ENCODE peak calls at places on chromosomes 3 and 15, in seven cellular contexts. G, D, H, O, B, S and F are unnamed samples.

GRCh38 chr3:137105277-137105977 is 147.6 kb downstream of the IL20RB start:
- DNase-seq in G (peak; percentile 29), D (no peak), H (peak; percentile 87), O (no peak), B (no peak), S (no peak), F (no peak)

GRCh38 chr3:19711160-19711782 is 222.7 kb downstream of the EFHB start:
- DNase-seq in G (no peak), D (no peak), H (no peak), O (no peak), B (no peak), S (no peak), F (no peak)

GRCh38 chr3:138862924-138863775 is 28.4 kb upstream of the PIK3CB start:
- DNase-seq in G (peak; percentile 88), D (no peak), H (peak; percentile 80), O (no peak), B (no peak), S (no peak), F (no peak)

GRCh38 chr15:62509395-62509973 is 344.4 kb upstream of the C2CD4B start:
- DNase-seq in G (no peak), D (no peak), H (no peak), O (no peak), B (no peak), S (no peak), F (no peak)

GRCh38 chr3:48656841-48657281 is 5.8 kb downstream of the CELSR3 start:
- DNase-seq in G (no peak), D (no peak), H (no peak), O (no peak), B (no peak), S (no peak), F (peak; percentile 11)

GRCh38 chr3:24454862-24455261 is 39.8 kb downstream of the THRB start:
- DNase-seq in G (no peak), D (no peak), H (no peak), O (no peak), B (no peak), S (no peak), F (no peak)

GRCh38 chr3:177468331-177468730 is 271.0 kb upstream of the TBL1XR1 start:
- DNase-seq in G (no peak), D (peak; percentile 49), H (peak; percentile 85), O (peak; percentile 25), B (no peak), S (no peak), F (no peak)

GRCh38 chr15:95981209-95981608 is 349.3 kb upstream of the NR2F2 start:
- DNase-seq in G (no peak), D (no peak), H (no peak), O (no peak), B (no peak), S (no peak), F (no peak)

GRCh38 chr15:28943611-28944230 is 57.9 kb downstream of the APBA2 start:
- DNase-seq in G (no peak), D (no peak), H (no peak), O (no peak), B (no peak), S (no peak), F (no peak)

GRCh38 chr3:8416965-8417364 is 84.7 kb upstream of the LMCD1 start:
- DNase-seq in G (no peak), D (no peak), H (peak; percentile 26), O (no peak), B (peak; percentile 73), S (peak; percentile 28), F (no peak)

GRCh38 chr3:40109641-40110490 is 199.6 kb upstream of the EIF1B start:
- DNase-seq in G (no peak), D (no peak), H (peak; percentile 73), O (no peak), B (no peak), S (no peak), F (no peak)

GRCh38 chr3:42525212-42525611 is 22.8 kb downstream of the VIPR1 start:
- DNase-seq in G (no peak), D (no peak), H (no peak), O (no peak), B (no peak), S (no peak), F (no peak)
- H3K4me1 ChIP-seq in G (no peaks in the 10 kb centered on the region), D (peaks cover 59% of the 10 kb centered on the region), H (no peaks in the 10 kb centered on the region), O (peaks cover 9% of the 10 kb centered on the region), B (peaks cover 5% of the 10 kb centered on the region), S (no peaks in the 10 kb centered on the region), F (peaks cover 56% of the 10 kb centered on the region)

GRCh38 chr3:58001979-58002378 is 6.2 kb upstream of the FLNB start:
- DNase-seq in G (no peak), D (no peak), H (peak; percentile 68), O (no peak), B (no peak), S (no peak), F (no peak)
- H3K4me1 ChIP-seq in G (peaks cover 56% of the 10 kb centered on the region), D (peaks cover 7% of the 10 kb centered on the region), H (peaks cover 25% of the 10 kb centered on the region), O (peaks cover 24% of the 10 kb centered on the region), B (no peaks in the 10 kb centered on the region), S (no peaks in the 10 kb centered on the region), F (no peaks in the 10 kb centered on the region)

GRCh38 chr3:16523778-16524177 is 10.3 kb upstream of the RFTN1 start:
- DNase-seq in G (no peak), D (no peak), H (peak; percentile 24), O (no peak), B (no peak), S (no peak), F (no peak)

GRCh38 chr3:16522820-16523219 is 9.3 kb upstream of the RFTN1 start:
- DNase-seq in G (no peak), D (no peak), H (no peak), O (no peak), B (no peak), S (no peak), F (no peak)

GRCh38 chr3:16524196-16524595 is 10.7 kb upstream of the RFTN1 start:
- DNase-seq in G (no peak), D (no peak), H (no peak), O (no peak), B (no peak), S (no peak), F (no peak)

GRCh38 chr3:16521580-16521941 is 8.1 kb upstream of the RFTN1 start:
- DNase-seq in G (no peak), D (no peak), H (no peak), O (no peak), B (no peak), S (peak; percentile 45), F (no peak)

GRCh38 chr3:16520636-16521579 is 7.4 kb upstream of the RFTN1 start:
- DNase-seq in G (no peak), D (no peak), H (no peak), O (no peak), B (no peak), S (no peak), F (no peak)
- H3K4me1 ChIP-seq in G (no peaks in the 10 kb centered on the region), D (peaks cover 18% of the 10 kb centered on the region), H (no peaks in the 10 kb centered on the region), O (peaks cover 28% of the 10 kb centered on the region), B (peaks cover 14% of the 10 kb centered on the region), S (no peaks in the 10 kb centered on the region), F (no peaks in the 10 kb centered on the region)

DNA sequence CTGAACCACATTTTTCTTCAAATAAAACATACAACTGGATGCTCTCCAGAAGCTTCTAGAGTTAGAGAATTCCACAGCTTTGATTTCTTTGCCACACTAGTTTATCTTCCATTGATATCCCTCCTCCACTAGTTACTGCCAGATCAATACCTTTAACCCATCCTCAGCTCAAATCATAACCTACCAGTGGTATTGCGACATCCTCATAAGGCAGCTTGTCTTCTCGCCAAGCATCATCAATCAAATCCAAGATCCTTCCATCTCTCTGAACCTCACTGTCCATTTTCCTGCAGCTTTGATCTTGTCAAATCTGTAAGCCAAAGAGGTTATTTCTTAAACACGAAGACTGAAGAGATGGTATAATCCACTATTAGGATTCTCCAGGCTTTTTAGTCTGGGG is 3.2 kb downstream of the ANAPC13 start:
- DNase-seq in G (no peak), D (no peak), H (no peak), O (no peak), B (no peak), S (no peak), F (no peak)
- H3K4me1 ChIP-seq in G (peaks cover 30% of the 10 kb centered on the region), D (peaks cover 47% of the 10 kb centered on the region), H (peaks cover 15% of the 10 kb centered on the region), O (peaks cover 74% of the 10 kb centered on the region), B (peaks cover 32% of the 10 kb centered on the region), S (no peaks in the 10 kb centered on the region), F (peaks cover 7% of the 10 kb centered on the region)

DNA sequence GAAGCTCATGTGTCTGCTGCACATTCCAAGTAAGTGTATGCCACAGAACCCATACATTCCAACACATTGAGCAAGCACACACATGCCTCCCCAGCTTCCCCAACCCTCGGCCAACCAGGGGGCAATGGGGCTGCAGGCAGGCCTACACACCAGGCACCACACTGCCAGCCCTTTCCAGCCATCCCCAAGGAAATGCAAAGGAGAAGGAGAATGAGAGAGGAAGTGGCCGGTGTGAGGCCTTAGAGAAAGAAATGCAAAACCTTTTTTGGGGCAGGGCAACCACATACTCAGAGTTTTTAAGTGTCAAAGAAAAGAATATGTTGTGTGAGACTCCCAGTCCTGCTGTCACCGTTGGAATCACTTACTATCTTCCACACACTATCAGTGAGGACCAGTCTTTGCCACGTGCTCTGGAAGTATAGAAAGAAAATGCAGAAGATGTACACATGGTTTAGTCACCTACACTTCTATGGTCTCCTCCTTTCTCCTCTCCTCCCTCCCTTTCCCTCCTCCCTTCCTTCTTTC is 11.1 kb downstream of the IGF2BP2 start:
- DNase-seq in G (no peak), D (no peak), H (peak; percentile 38), O (no peak), B (no peak), S (no peak), F (no peak)
- H3K4me1 ChIP-seq in G (peaks cover 26% of the 10 kb centered on the region), D (peaks cover 25% of the 10 kb centered on the region), H (peaks cover 18% of the 10 kb centered on the region), O (peaks cover 12% of the 10 kb centered on the region), B (no peaks in the 10 kb centered on the region), S (no peaks in the 10 kb centered on the region), F (no peaks in the 10 kb centered on the region)

GRCh38 chr3:179929091-179929529 is 107.6 kb downstream of the PEX5L start:
- DNase-seq in G (peak; percentile 35), D (peak; percentile 36), H (peak; percentile 70), O (peak; percentile 18), B (no peak), S (no peak), F (no peak)
- H3K4me1 ChIP-seq in G (no peaks in the 10 kb centered on the region), D (no peaks in the 10 kb centered on the region), H (no peaks in the 10 kb centered on the region), O (no peaks in the 10 kb centered on the region), B (no peaks in the 10 kb centered on the region), S (no peaks in the 10 kb centered on the region), F (no peaks in the 10 kb centered on the region)

GRCh38 chr3:13073042-13073906 is at the start of gene IQSEC1:
- DNase-seq in G (no peak), D (peak; percentile 49), H (no peak), O (peak; percentile 62), B (peak; percentile 71), S (peak; percentile 35), F (peak; percentile 76)
- H3K4me1 ChIP-seq in G (no peaks in the 10 kb centered on the region), D (peaks cover 17% of the 10 kb centered on the region), H (no peaks in the 10 kb centered on the region), O (peaks cover 40% of the 10 kb centered on the region), B (peaks cover 4% of the 10 kb centered on the region), S (no peaks in the 10 kb centered on the region), F (peaks cover 35% of the 10 kb centered on the region)

DNA sequence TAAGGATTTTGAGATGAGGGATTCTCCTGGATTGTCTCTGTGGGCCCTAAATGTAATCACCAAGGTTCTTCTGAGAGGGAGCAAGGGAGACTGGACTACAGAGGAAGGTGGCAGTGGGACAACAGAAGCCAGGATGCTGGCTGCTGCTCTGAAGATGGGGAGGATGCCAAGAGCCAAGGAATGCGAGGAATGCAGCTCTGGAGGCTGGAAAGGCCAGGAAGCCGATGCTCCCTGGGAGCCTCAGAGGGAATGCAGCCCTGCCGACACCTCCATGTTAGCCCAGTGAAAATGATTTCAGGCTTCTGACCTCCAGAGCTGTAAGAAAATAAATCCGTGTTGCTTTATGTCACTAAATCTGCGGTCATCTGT is 44.0 kb downstream of the UMPS start:
- DNase-seq in G (peak; percentile 58), D (no peak), H (peak; percentile 65), O (peak; percentile 50), B (no peak), S (peak; percentile 57), F (no peak)
- H3K4me1 ChIP-seq in G (peaks cover 71% of the 10 kb centered on the region), D (peaks cover 16% of the 10 kb centered on the region), H (peaks cover 62% of the 10 kb centered on the region), O (peaks cover 97% of the 10 kb centered on the region), B (peaks cover 32% of the 10 kb centered on the region), S (peaks cover 4% of the 10 kb centered on the region), F (no peaks in the 10 kb centered on the region)

GRCh38 chr3:61908344-61908743 is 347.0 kb downstream of the PTPRG start:
- DNase-seq in G (no peak), D (no peak), H (no peak), O (no peak), B (no peak), S (no peak), F (no peak)
- H3K4me1 ChIP-seq in G (no peaks in the 10 kb centered on the region), D (peaks cover 12% of the 10 kb centered on the region), H (peaks cover 4% of the 10 kb centered on the region), O (peaks cover 64% of the 10 kb centered on the region), B (peaks cover 26% of the 10 kb centered on the region), S (no peaks in the 10 kb centered on the region), F (no peaks in the 10 kb centered on the region)